ENCODE peak calls at places on chromosomes 3 and 15, in six cellular contexts. U, I, W, K, M and B are unnamed samples.

GRCh38 chr3:32630266-32630665 is 54.7 kb upstream of the CNOT10 start:
- DNase-seq in U (no peak), I (peak; percentile 90), W (no peak), K (no peak), M (peak; percentile 55), B (peak; percentile 82)

GRCh38 chr15:97425596-97425995 is 534.9 kb upstream of the ARRDC4 start:
- DNase-seq in U (no peak), I (peak; percentile 10), W (no peak), K (no peak), M (no peak), B (no peak)

GRCh38 chr3:25911525-25912295 is 121.8 kb downstream of the OXSM start:
- DNase-seq in U (no peak), I (no peak), W (no peak), K (no peak), M (no peak), B (no peak)

GRCh38 chr3:125960456-125961288 is 8.3 kb upstream of the ROPN1B start:
- DNase-seq in U (no peak), I (no peak), W (no peak), K (no peak), M (no peak), B (no peak)

GRCh38 chr15:79028411-79028964 is 62.1 kb downstream of the RASGRF1 start:
- DNase-seq in U (peak; percentile 55), I (peak; percentile 70), W (peak; percentile 67), K (no peak), M (peak; percentile 49), B (peak; percentile 53)

GRCh38 chr3:69012111-69012835 is 1.2 kb downstream of the EOGT start:
- DNase-seq in U (no peak), I (peak; percentile 82), W (peak; percentile 30), K (peak; percentile 60), M (peak; percentile 31), B (peak; percentile 39)

GRCh38 chr3:34000301-34000700 is 201.9 kb downstream of the PDCD6IP start:
- DNase-seq in U (no peak), I (no peak), W (no peak), K (no peak), M (no peak), B (no peak)

GRCh38 chr15:77532067-77532710 is 100.5 kb downstream of the LINGO1 start:
- DNase-seq in U (no peak), I (no peak), W (no peak), K (peak; percentile 17), M (no peak), B (no peak)

GRCh38 chr15:83436513-83437158 is 10.5 kb upstream of the SH3GL3 start:
- DNase-seq in U (no peak), I (peak; percentile 74), W (no peak), K (no peak), M (peak; percentile 75), B (peak; percentile 75)

GRCh38 chr3:142992323-142992722 is 9.0 kb upstream of the U2SURP start:
- DNase-seq in U (no peak), I (no peak), W (no peak), K (no peak), M (no peak), B (no peak)

GRCh38 chr3:48832691-48833090 is 15.0 kb downstream of the PRKAR2A start:
- DNase-seq in U (no peak), I (no peak), W (no peak), K (no peak), M (peak; percentile 33), B (peak; percentile 55)

GRCh38 chr3:159157275-159157674 is 355.4 kb downstream of the MFSD1 start:
- DNase-seq in U (no peak), I (no peak), W (no peak), K (no peak), M (no peak), B (no peak)

GRCh38 chr3:27632431-27633223 is 89.5 kb downstream of the EOMES start:
- DNase-seq in U (no peak), I (no peak), W (peak; percentile 46), K (peak; percentile 53), M (peak; percentile 62), B (peak; percentile 57)

GRCh38 chr3:48141225-48142137 is 46.7 kb downstream of the CDC25A start:
- DNase-seq in U (no peak), I (no peak), W (no peak), K (no peak), M (no peak), B (no peak)

GRCh38 chr3:51099794-51100542 is 285.1 kb upstream of the MANF start:
- DNase-seq in U (no peak), I (peak; percentile 73), W (peak; percentile 59), K (no peak), M (peak; percentile 66), B (peak; percentile 71)

GRCh38 chr3:51106242-51106876 is 278.7 kb upstream of the MANF start:
- DNase-seq in U (no peak), I (no peak), W (no peak), K (no peak), M (no peak), B (no peak)

GRCh38 chr3:51100543-51100851 is 284.6 kb upstream of the MANF start:
- DNase-seq in U (no peak), I (no peak), W (no peak), K (no peak), M (no peak), B (no peak)
- TF ChIP-seq CTCF in U (no peak), I (no peak), W (no peak), K (no peak), M (no peak), B (no peak)

GRCh38 chr3:182682263-182683229 is 110.8 kb upstream of the ATP11B start:
- DNase-seq in U (peak; percentile 78), I (no peak), W (peak; percentile 81), K (peak; percentile 34), M (peak; percentile 43), B (peak; percentile 43)
- TF ChIP-seq CTCF in U (no peak), I (no peak), W (peak; percentile 27), K (peak; percentile 15), M (peak; percentile 10), B (peak; percentile 2)

DNA sequence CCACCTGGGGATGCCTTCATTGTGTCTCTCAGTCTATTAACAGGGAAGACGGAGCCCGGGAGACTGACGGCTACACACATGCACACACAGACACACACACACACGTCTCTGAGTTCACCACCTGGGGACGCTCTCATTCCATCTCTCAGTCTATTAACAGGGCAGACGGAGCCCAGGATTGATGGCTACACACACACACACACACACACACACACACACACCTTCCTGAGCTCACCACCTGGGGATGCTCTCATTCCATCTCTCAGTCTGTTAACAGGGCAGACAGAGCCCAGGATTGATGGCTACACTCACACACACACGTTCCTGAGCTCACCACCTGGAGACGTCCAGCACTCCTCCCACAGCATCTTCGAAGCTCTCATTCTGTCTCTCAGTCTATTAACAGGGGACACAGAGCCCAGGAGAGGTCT is 143.9 kb downstream of the OR4M2 start:
- DNase-seq in U (peak; percentile 33), I (peak; percentile 57), W (no peak), K (no peak), M (no peak), B (no peak)
- TF ChIP-seq CTCF in U (no peak), I (peak; percentile 32), W (no peak), K (no peak), M (no peak), B (no peak)

DNA sequence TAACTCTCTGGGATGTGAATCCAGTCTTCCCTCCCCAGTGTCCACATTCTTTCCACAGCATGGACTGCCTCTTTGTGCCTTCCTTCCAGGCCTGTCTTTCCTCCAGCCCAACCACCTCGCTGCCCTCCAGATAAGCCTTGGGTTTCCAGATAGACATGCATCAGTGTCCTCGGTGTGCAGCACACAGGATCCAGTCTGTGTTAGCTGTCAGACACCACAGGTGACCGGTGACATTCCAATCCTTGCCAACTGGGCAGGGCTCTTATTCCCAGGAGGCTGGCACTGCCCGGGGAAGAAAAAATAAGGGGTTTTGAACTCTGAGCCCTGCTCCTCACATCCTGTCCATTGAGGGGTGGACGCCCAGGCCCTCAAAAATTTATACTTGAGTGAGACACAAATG is 6.0 kb upstream of the SLC6A1 start:
- DNase-seq in U (no peak), I (no peak), W (no peak), K (no peak), M (no peak), B (no peak)
- TF ChIP-seq CTCF in U (no peak), I (no peak), W (no peak), K (no peak), M (no peak), B (no peak)

DNA sequence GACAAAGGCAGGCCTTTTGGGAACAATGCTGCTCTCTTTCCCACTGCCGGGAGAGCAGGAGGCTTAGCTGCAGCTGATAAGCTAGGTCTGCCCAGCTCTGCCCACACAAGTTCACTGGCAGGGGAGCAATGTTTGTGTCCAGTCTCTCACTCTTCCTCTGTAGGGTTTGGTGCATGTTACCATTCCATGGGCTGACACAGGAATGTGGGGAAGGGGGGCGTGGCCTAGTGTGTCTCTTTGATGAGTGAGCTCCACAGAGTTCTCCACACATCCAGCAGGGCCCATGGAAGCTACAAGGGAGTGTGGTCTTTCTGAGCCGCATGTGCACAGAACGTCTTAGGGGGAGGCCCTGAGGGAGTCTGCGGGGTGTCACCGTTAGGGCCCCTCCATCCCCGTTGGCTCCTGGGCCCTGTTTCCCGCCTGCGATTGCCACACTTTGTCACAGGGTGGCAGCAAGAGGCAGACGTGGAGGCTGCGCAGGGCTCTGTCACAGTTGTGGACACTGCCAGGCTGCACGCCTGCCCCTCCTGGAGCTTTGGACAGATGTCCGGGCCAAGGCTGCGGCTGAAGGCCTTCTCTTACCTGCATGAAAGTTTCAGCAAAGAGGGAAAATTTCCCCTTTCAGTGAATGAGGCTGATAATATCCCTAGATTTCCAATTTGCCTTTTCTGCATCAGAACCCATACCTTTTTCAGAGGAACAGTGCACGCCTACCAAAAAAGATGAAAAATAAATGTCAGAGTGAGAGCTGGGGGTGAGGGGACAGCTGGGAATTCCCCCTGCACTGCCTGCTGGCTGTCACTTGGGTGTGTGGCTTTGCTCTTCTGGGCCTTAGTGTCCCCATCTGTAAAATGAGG is 24.3 kb downstream of the CACNA2D3 start:
- DNase-seq in U (peak; percentile 52), I (peak; percentile 40), W (peak; percentile 73), K (peak; percentile 56), M (peak; percentile 44), B (no peak)
- TF ChIP-seq CTCF in U (peak; percentile 25), I (peak; percentile 63), W (peak; percentile 83), K (peak; percentile 59), M (peak; percentile 59), B (peak; percentile 14)

GRCh38 chr3:114449271-114450007 is 155.6 kb downstream of the TIGIT start:
- DNase-seq in U (no peak), I (peak; percentile 57), W (no peak), K (no peak), M (no peak), B (no peak)

GRCh38 chr3:114445233-114445632 is 151.4 kb downstream of the TIGIT start:
- DNase-seq in U (no peak), I (no peak), W (no peak), K (no peak), M (no peak), B (no peak)

GRCh38 chr3:114446605-114447004 is 152.8 kb downstream of the TIGIT start:
- DNase-seq in U (no peak), I (no peak), W (no peak), K (no peak), M (no peak), B (no peak)

GRCh38 chr3:114447950-114448479 is 154.2 kb downstream of the TIGIT start:
- DNase-seq in U (no peak), I (no peak), W (no peak), K (no peak), M (no peak), B (no peak)

DNA sequence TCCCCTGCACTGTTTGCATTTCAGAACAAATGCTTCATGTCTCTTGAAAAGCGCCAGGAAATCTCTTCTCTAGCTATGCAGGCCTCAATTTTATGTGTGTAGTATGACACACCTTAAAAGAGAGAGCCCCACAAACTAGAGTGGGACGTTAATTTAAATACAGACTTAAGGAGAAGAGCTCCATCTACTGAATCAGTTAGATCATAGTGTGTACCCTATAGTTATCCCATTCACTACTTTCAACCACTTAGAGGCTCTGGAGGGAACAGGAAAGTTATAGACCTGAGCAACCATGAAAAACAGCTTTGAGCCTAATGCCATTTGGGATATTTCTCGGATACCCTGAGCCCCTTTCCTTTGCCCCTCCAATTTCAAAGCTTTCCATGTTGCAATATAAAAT is 153.7 kb downstream of the TIGIT start:
- DNase-seq in U (no peak), I (peak; percentile 5), W (no peak), K (no peak), M (no peak), B (no peak)
- TF ChIP-seq CTCF in U (no peak), I (no peak), W (no peak), K (no peak), M (no peak), B (no peak)